ENCODE peak calls at places on chromosomes 16 and 17, in five cellular contexts. L, G, B, P and K are unnamed samples.

GRCh38 chr17:4739122-4740024 is at the start of the genes CXCL16 and ZMYND15:
- DNase-seq in L (peak), G (peak), B (peak), P (no peak), K (peak)

GRCh38 chr17:29237476-29238132 is 9.1 kb upstream of the CRYBA1 start:
- DNase-seq in L (no peak), G (peak), B (no peak), P (no peak), K (peak)

GRCh38 chr17:64786337-64786736 is 124.2 kb upstream of the SMURF2 start:
- DNase-seq in L (no peak), G (no peak), B (no peak), P (no peak), K (no peak)

GRCh38 chr17:21090889-21091618 is 35.7 kb upstream of the DHRS7B start:
- DNase-seq in L (no peak), G (no peak), B (no peak), P (no peak), K (no peak)

GRCh38 chr16:23373436-23374219 is 71.5 kb downstream of the SCNN1B start:
- DNase-seq in L (no peak), G (no peak), B (no peak), P (no peak), K (no peak)

GRCh38 chr17:61261001-61261587 is 138.5 kb upstream of the TBX2 start:
- DNase-seq in L (no peak), G (no peak), B (no peak), P (no peak), K (no peak)

GRCh38 chr17:31415004-31415454 is 23.6 kb downstream of the RAB11FIP4 start:
- DNase-seq in L (no peak), G (no peak), B (no peak), P (no peak), K (no peak)

GRCh38 chr17:81066072-81066471 is 31.1 kb downstream of the BAIAP2 start:
- DNase-seq in L (peak), G (no peak), B (no peak), P (no peak), K (no peak)

GRCh38 chr16:74280448-74280847 is 16.2 kb upstream of the PSMD7 start:
- DNase-seq in L (no peak), G (no peak), B (no peak), P (no peak), K (no peak)

GRCh38 chr16:29007865-29008593 is 23.2 kb downstream of the LAT start:
- DNase-seq in L (no peak), G (peak), B (no peak), P (no peak), K (no peak)

GRCh38 chr17:72562628-72563188 is 441.9 kb downstream of the SOX9 start:
- DNase-seq in L (no peak), G (no peak), B (no peak), P (no peak), K (no peak)

GRCh38 chr16:8955828-8956227 is 7.9 kb downstream of the USP7 start:
- DNase-seq in L (no peak), G (no peak), B (no peak), P (no peak), K (no peak)

GRCh38 chr16:2026461-2027023 is at the start of gene NHERF2:
- DNase-seq in L (no peak), G (no peak), B (peak), P (no peak), K (peak)

GRCh38 chr17:79670537-79671386 is 59.9 kb upstream of the RBFOX3 start:
- DNase-seq in L (no peak), G (no peak), B (peak), P (no peak), K (no peak)

GRCh38 chr17:18205861-18206260 is 19.6 kb upstream of the LLGL1 start:
- DNase-seq in L (no peak), G (no peak), B (no peak), P (no peak), K (no peak)

GRCh38 chr17:54781389-54781788 is 119.3 kb upstream of the TOM1L1 start:
- DNase-seq in L (no peak), G (no peak), B (no peak), P (no peak), K (no peak)

GRCh38 chr17:35731239-35731931 is at the start of gene RASL10B:
- DNase-seq in L (peak), G (peak), B (peak), P (no peak), K (no peak)

GRCh38 chr16:79618041-79618711 is 17.6 kb upstream of the MAF start:
- DNase-seq in L (no peak), G (no peak), B (no peak), P (no peak), K (no peak)

GRCh38 chr17:35486920-35487727 is 38.6 kb upstream of the SLFN13 start:
- DNase-seq in L (peak), G (peak), B (peak), P (no peak), K (no peak)

GRCh38 chr17:30831257-30831656 is 509 bp upstream of the ATAD5 start:
- DNase-seq in L (no peak), G (peak), B (no peak), P (no peak), K (no peak)

GRCh38 chr16:70290949-70291519 is 1.7 kb upstream of the AARS1 start:
- DNase-seq in L (no peak), G (no peak), B (no peak), P (no peak), K (no peak)

GRCh38 chr16:58196898-58197313 is 1.0 kb downstream of the CSNK2A2 start:
- DNase-seq in L (no peak), G (peak), B (no peak), P (no peak), K (no peak)

GRCh38 chr17:69428252-69428980 is 13.9 kb downstream of the MAP2K6 start:
- DNase-seq in L (no peak), G (no peak), B (no peak), P (no peak), K (no peak)

GRCh38 chr16:79618712-79619050 is 18.1 kb upstream of the MAF start:
- DNase-seq in L (no peak), G (no peak), B (no peak), P (no peak), K (no peak)

GRCh38 chr16:46961373-46962353 is 11.8 kb downstream of the DNAJA2 start:
- DNase-seq in L (no peak), G (peak), B (no peak), P (no peak), K (peak)

GRCh38 chr17:57756941-57757340 is 11.8 kb upstream of the CCDC182 start:
- DNase-seq in L (no peak), G (no peak), B (no peak), P (no peak), K (no peak)

GRCh38 chr17:4747847-4748246 is 8.1 kb upstream of the CXCL16 start:
- DNase-seq in L (no peak), G (peak), B (no peak), P (no peak), K (no peak)

GRCh38 chr17:76130473-76130872 is 10.6 kb downstream of the FOXJ1 start:
- DNase-seq in L (no peak), G (no peak), B (no peak), P (no peak), K (no peak)

GRCh38 chr16:86852135-86852534 is 273.8 kb downstream of the FOXL1 start:
- DNase-seq in L (no peak), G (no peak), B (no peak), P (no peak), K (no peak)

GRCh38 chr16:20225334-20225733 is 102.0 kb downstream of the GP2 start:
- DNase-seq in L (no peak), G (no peak), B (no peak), P (no peak), K (no peak)
- TF ChIP-seq CTCF in L (no peak), G (no peak), B (no peak), P (no peak), K (no peak)

GRCh38 chr16:60755907-60756306 is 1280.3 kb downstream of the CDH8 start:
- DNase-seq in L (no peak), G (peak), B (no peak), P (no peak), K (no peak)
- TF ChIP-seq CTCF in L (no peak), G (peak), B (peak), P (no peak), K (peak)

GRCh38 chr16:22183901-22184614 is 21.8 kb downstream of the SDR42E2 start:
- DNase-seq in L (no peak), G (no peak), B (no peak), P (no peak), K (no peak)
- TF ChIP-seq CTCF in L (no peak), G (peak), B (peak), P (no peak), K (peak)

GRCh38 chr17:13576661-13577526 is 24.8 kb downstream of the HS3ST3A1 start:
- DNase-seq in L (no peak), G (no peak), B (no peak), P (no peak), K (no peak)
- TF ChIP-seq CTCF in L (no peak), G (peak), B (no peak), P (no peak), K (no peak)

GRCh38 chr16:89167425-89167941 is 4.1 kb upstream of the CDH15 start:
- DNase-seq in L (peak), G (peak), B (peak), P (no peak), K (peak)
- TF ChIP-seq CTCF in L (no peak), G (peak), B (peak), P (peak), K (peak)

GRCh38 chr17:59893617-59894100 is 738 bp downstream of the RPS6KB1 start:
- DNase-seq in L (no peak), G (peak), B (no peak), P (no peak), K (no peak)

GRCh38 chr17:59892251-59892848 is 393 bp downstream of the TUBD1 start:
- DNase-seq in L (no peak), G (no peak), B (no peak), P (no peak), K (no peak)

GRCh38 chr17:59890720-59891119 is 2.0 kb downstream of the TUBD1 start:
- DNase-seq in L (no peak), G (peak), B (no peak), P (no peak), K (no peak)

GRCh38 chr17:59897090-59897489 is 4.2 kb downstream of the RPS6KB1 start:
- DNase-seq in L (no peak), G (peak), B (no peak), P (no peak), K (no peak)

GRCh38 chr17:59892849-59893616 is at the start of the genes RPS6KB1 and TUBD1:
- DNase-seq in L (peak), G (peak), B (peak), P (peak), K (peak)
- TF ChIP-seq CTCF in L (no peak), G (no peak), B (no peak), P (no peak), K (no peak)

GRCh38 chr17:66790476-66791061 is 44.3 kb upstream of the CACNG5 start:
- DNase-seq in L (no peak), G (no peak), B (no peak), P (no peak), K (no peak)
- TF ChIP-seq CTCF in L (no peak), G (no peak), B (no peak), P (no peak), K (no peak)